ENCODE peak calls at places on chromosome 15, in nine cellular contexts. One of them, this sample, is unnamed.

GRCh38 chr15:55915876-55916567 is 77.4 kb downstream of the NEDD4 start:
- DNase-seq in fibroblast of mammary gland: peak
- DNase-seq in type B pancreatic cell: no peak
- DNase-seq in A172: peak
- DNase-seq in HS-27A: no peak
- DNase-seq in EL: peak
- DNase-seq in HFFc6: peak
- DNase-seq in effector memory CD8-positive, alpha-beta T cell: no peak
- DNase-seq in mucosa of gallbladder: no peak
- DNase-seq in this sample: no peak

GRCh38 chr15:68542771-68543544 is 35.8 kb upstream of the CORO2B start:
- DNase-seq in HFFc6: peak
- DNase-seq in HS-27A: peak
- DNase-seq in mucosa of gallbladder: peak
- DNase-seq in A172: peak
- DNase-seq in effector memory CD8-positive, alpha-beta T cell: no peak
- DNase-seq in EL: peak
- DNase-seq in type B pancreatic cell: no peak
- DNase-seq in fibroblast of mammary gland: peak
- DNase-seq in this sample: peak

GRCh38 chr15:78508272-78508671 is 895 bp downstream of the HYKK start:
- DNase-seq in effector memory CD8-positive, alpha-beta T cell: no peak
- DNase-seq in HS-27A: no peak
- DNase-seq in mucosa of gallbladder: no peak
- DNase-seq in fibroblast of mammary gland: no peak
- DNase-seq in type B pancreatic cell: no peak
- DNase-seq in EL: no peak
- DNase-seq in A172: no peak
- DNase-seq in HFFc6: no peak
- DNase-seq in this sample: no peak

GRCh38 chr15:41207687-41208448 is 22.7 kb downstream of the EXD1 start:
- DNase-seq in effector memory CD8-positive, alpha-beta T cell: no peak
- DNase-seq in HFFc6: peak
- DNase-seq in mucosa of gallbladder: no peak
- DNase-seq in type B pancreatic cell: no peak
- DNase-seq in A172: no peak
- DNase-seq in HS-27A: no peak
- DNase-seq in EL: peak
- DNase-seq in fibroblast of mammary gland: peak
- DNase-seq in this sample: peak

GRCh38 chr15:89898628-89899302 is 5.0 kb upstream of the AP3S2 start:
- DNase-seq in fibroblast of mammary gland: peak
- DNase-seq in effector memory CD8-positive, alpha-beta T cell: peak
- DNase-seq in mucosa of gallbladder: peak
- DNase-seq in EL: peak
- DNase-seq in HFFc6: peak
- DNase-seq in A172: peak
- DNase-seq in type B pancreatic cell: no peak
- DNase-seq in HS-27A: no peak
- DNase-seq in this sample: no peak

GRCh38 chr15:41811432-41812195 is 16.3 kb upstream of the JMJD7 start:
- DNase-seq in HS-27A: peak
- DNase-seq in A172: peak
- DNase-seq in mucosa of gallbladder: peak
- DNase-seq in effector memory CD8-positive, alpha-beta T cell: peak
- DNase-seq in type B pancreatic cell: no peak
- DNase-seq in EL: peak
- DNase-seq in HFFc6: peak
- DNase-seq in fibroblast of mammary gland: peak
- DNase-seq in this sample: peak

GRCh38 chr15:65333863-65334262 is 29.4 kb downstream of the RNU5B-1 start:
- DNase-seq in type B pancreatic cell: no peak
- DNase-seq in HS-27A: no peak
- DNase-seq in EL: no peak
- DNase-seq in HFFc6: no peak
- DNase-seq in effector memory CD8-positive, alpha-beta T cell: no peak
- DNase-seq in fibroblast of mammary gland: no peak
- DNase-seq in A172: no peak
- DNase-seq in mucosa of gallbladder: no peak
- DNase-seq in this sample: no peak

GRCh38 chr15:62756326-62756994 is 286.1 kb upstream of the TPM1 start:
- DNase-seq in HS-27A: no peak
- DNase-seq in A172: no peak
- DNase-seq in mucosa of gallbladder: no peak
- DNase-seq in type B pancreatic cell: no peak
- DNase-seq in effector memory CD8-positive, alpha-beta T cell: no peak
- DNase-seq in HFFc6: no peak
- DNase-seq in EL: no peak
- DNase-seq in fibroblast of mammary gland: no peak
- DNase-seq in this sample: no peak

GRCh38 chr15:73856458-73857192 is 16.7 kb upstream of the TBC1D21 start:
- DNase-seq in effector memory CD8-positive, alpha-beta T cell: no peak
- DNase-seq in A172: no peak
- DNase-seq in HFFc6: no peak
- DNase-seq in HS-27A: no peak
- DNase-seq in EL: no peak
- DNase-seq in fibroblast of mammary gland: no peak
- DNase-seq in mucosa of gallbladder: no peak
- DNase-seq in type B pancreatic cell: peak
- DNase-seq in this sample: no peak

GRCh38 chr15:74433592-74434259 is at the start of gene SEMA7A:
- DNase-seq in HFFc6: peak
- DNase-seq in type B pancreatic cell: peak
- DNase-seq in fibroblast of mammary gland: peak
- DNase-seq in EL: peak
- DNase-seq in effector memory CD8-positive, alpha-beta T cell: peak
- DNase-seq in HS-27A: no peak
- DNase-seq in mucosa of gallbladder: peak
- DNase-seq in A172: peak
- DNase-seq in this sample: no peak

GRCh38 chr15:56492786-56493555 is 28.0 kb upstream of the MNS1 start:
- DNase-seq in effector memory CD8-positive, alpha-beta T cell: no peak
- DNase-seq in EL: no peak
- DNase-seq in HFFc6: no peak
- DNase-seq in HS-27A: no peak
- DNase-seq in type B pancreatic cell: no peak
- DNase-seq in A172: no peak
- DNase-seq in fibroblast of mammary gland: no peak
- DNase-seq in mucosa of gallbladder: no peak
- DNase-seq in this sample: no peak

GRCh38 chr15:88023956-88024355 is 232.6 kb downstream of the NTRK3 start:
- DNase-seq in type B pancreatic cell: no peak
- DNase-seq in fibroblast of mammary gland: no peak
- DNase-seq in HS-27A: no peak
- DNase-seq in EL: no peak
- DNase-seq in HFFc6: no peak
- DNase-seq in mucosa of gallbladder: no peak
- DNase-seq in A172: no peak
- DNase-seq in effector memory CD8-positive, alpha-beta T cell: no peak
- DNase-seq in this sample: no peak

GRCh38 chr15:39554746-39555387 is 26.0 kb upstream of the THBS1 start:
- DNase-seq in HFFc6: no peak
- DNase-seq in HS-27A: no peak
- DNase-seq in effector memory CD8-positive, alpha-beta T cell: no peak
- DNase-seq in A172: no peak
- DNase-seq in mucosa of gallbladder: no peak
- DNase-seq in fibroblast of mammary gland: no peak
- DNase-seq in type B pancreatic cell: no peak
- DNase-seq in EL: no peak
- DNase-seq in this sample: no peak

GRCh38 chr15:74376825-74377581 is 9.6 kb upstream of the CYP11A1 start:
- DNase-seq in HS-27A: no peak
- DNase-seq in A172: no peak
- DNase-seq in fibroblast of mammary gland: no peak
- DNase-seq in HFFc6: no peak
- DNase-seq in mucosa of gallbladder: no peak
- DNase-seq in effector memory CD8-positive, alpha-beta T cell: no peak
- DNase-seq in EL: no peak
- DNase-seq in type B pancreatic cell: no peak
- DNase-seq in this sample: no peak

GRCh38 chr15:33608714-33609113 is 297.9 kb downstream of the RYR3 start:
- DNase-seq in A172: no peak
- DNase-seq in EL: peak
- DNase-seq in fibroblast of mammary gland: peak
- DNase-seq in HS-27A: no peak
- DNase-seq in type B pancreatic cell: no peak
- DNase-seq in mucosa of gallbladder: no peak
- DNase-seq in effector memory CD8-positive, alpha-beta T cell: no peak
- DNase-seq in HFFc6: no peak
- DNase-seq in this sample: no peak

GRCh38 chr15:83475551-83475950 is 28.4 kb downstream of the SH3GL3 start:
- DNase-seq in fibroblast of mammary gland: peak
- DNase-seq in A172: peak
- DNase-seq in EL: peak
- DNase-seq in type B pancreatic cell: no peak
- DNase-seq in HFFc6: peak
- DNase-seq in mucosa of gallbladder: no peak
- DNase-seq in HS-27A: peak
- DNase-seq in effector memory CD8-positive, alpha-beta T cell: no peak
- DNase-seq in this sample: no peak

GRCh38 chr15:70343961-70344360 is 246.2 kb upstream of the TLE3 start:
- DNase-seq in mucosa of gallbladder: peak
- DNase-seq in effector memory CD8-positive, alpha-beta T cell: no peak
- DNase-seq in EL: no peak
- DNase-seq in fibroblast of mammary gland: no peak
- DNase-seq in A172: no peak
- DNase-seq in type B pancreatic cell: peak
- DNase-seq in HS-27A: no peak
- DNase-seq in HFFc6: no peak
- DNase-seq in this sample: no peak

GRCh38 chr15:52080031-52080430 is 32.5 kb downstream of the BCL2L10 start:
- DNase-seq in fibroblast of mammary gland: no peak
- DNase-seq in EL: no peak
- DNase-seq in HFFc6: no peak
- DNase-seq in mucosa of gallbladder: no peak
- DNase-seq in HS-27A: no peak
- DNase-seq in type B pancreatic cell: no peak
- DNase-seq in A172: peak
- DNase-seq in effector memory CD8-positive, alpha-beta T cell: no peak
- DNase-seq in this sample: no peak

GRCh38 chr15:70318996-70319465 is 221.3 kb upstream of the TLE3 start:
- DNase-seq in HFFc6: peak
- DNase-seq in A172: peak
- DNase-seq in fibroblast of mammary gland: peak
- DNase-seq in type B pancreatic cell: no peak
- DNase-seq in HS-27A: no peak
- DNase-seq in mucosa of gallbladder: no peak
- DNase-seq in effector memory CD8-positive, alpha-beta T cell: no peak
- DNase-seq in EL: peak
- DNase-seq in this sample: peak

GRCh38 chr15:80861776-80862175 is 82.6 kb downstream of the CEMIP start:
- DNase-seq in EL: no peak
- DNase-seq in effector memory CD8-positive, alpha-beta T cell: no peak
- DNase-seq in type B pancreatic cell: no peak
- DNase-seq in mucosa of gallbladder: no peak
- DNase-seq in HS-27A: no peak
- DNase-seq in HFFc6: no peak
- DNase-seq in A172: no peak
- DNase-seq in fibroblast of mammary gland: peak
- DNase-seq in this sample: peak

GRCh38 chr15:74182131-74182530 is 8.6 kb downstream of the ISLR start:
- DNase-seq in mucosa of gallbladder: no peak
- DNase-seq in effector memory CD8-positive, alpha-beta T cell: no peak
- DNase-seq in A172: no peak
- DNase-seq in EL: no peak
- DNase-seq in fibroblast of mammary gland: no peak
- DNase-seq in HS-27A: no peak
- DNase-seq in HFFc6: no peak
- DNase-seq in type B pancreatic cell: no peak
- DNase-seq in this sample: no peak

GRCh38 chr15:77036537-77037474 is 34.1 kb downstream of the TSPAN3 start:
- DNase-seq in HS-27A: no peak
- DNase-seq in EL: no peak
- DNase-seq in mucosa of gallbladder: peak
- DNase-seq in type B pancreatic cell: peak
- DNase-seq in fibroblast of mammary gland: no peak
- DNase-seq in A172: no peak
- DNase-seq in effector memory CD8-positive, alpha-beta T cell: no peak
- DNase-seq in HFFc6: no peak
- DNase-seq in this sample: no peak

GRCh38 chr15:41568350-41569017 is 9.5 kb downstream of the TYRO3 start:
- DNase-seq in effector memory CD8-positive, alpha-beta T cell: no peak
- DNase-seq in EL: peak
- DNase-seq in A172: peak
- DNase-seq in HFFc6: no peak
- DNase-seq in type B pancreatic cell: no peak
- DNase-seq in fibroblast of mammary gland: no peak
- DNase-seq in mucosa of gallbladder: no peak
- DNase-seq in HS-27A: no peak
- DNase-seq in this sample: no peak